ENCODE peak calls at places on chromosome 6, in five cellular contexts. S is trophoblast cell, C is IMR-90, L is neuronal stem cell, R is astrocyte. G is an unnamed sample. For H3K4me1, the result is how much of the 10 kb centered on the place peaks cover.

GRCh38 chr6:83169511-83169910 is 23.6 kb downstream of the PGM3 start:
- DNase-seq in L (no peak), R (peak), S (no peak), C (no peak), G (no peak)

GRCh38 chr6:166656269-166657206 is 29.5 kb upstream of the RPS6KA2 start:
- DNase-seq in R (no peak), S (no peak), C (peak), L (no peak), G (no peak)

GRCh38 chr6:149237464-149237863 is 80.0 kb upstream of the TAB2 start:
- DNase-seq in S (no peak), C (no peak), L (no peak), R (no peak), G (no peak)

GRCh38 chr6:141580988-141581387 is 551.7 kb upstream of the GJE1 start:
- DNase-seq in S (no peak), L (no peak), C (peak), R (peak), G (no peak)

GRCh38 chr6:160792711-160793110 is 90.7 kb downstream of the PLG start:
- DNase-seq in L (no peak), R (no peak), C (no peak), S (peak), G (no peak)

GRCh38 chr6:51045548-51045947 is 226.9 kb downstream of the TFAP2B start:
- DNase-seq in R (no peak), C (no peak), L (no peak), S (no peak), G (peak)

GRCh38 chr6:20870493-20870892 is 336.2 kb downstream of the CDKAL1 start:
- DNase-seq in C (no peak), L (no peak), R (no peak), S (no peak), G (no peak)

GRCh38 chr6:147738516-147739187 is 230.2 kb downstream of the SAMD5 start:
- DNase-seq in S (peak), C (peak), L (no peak), R (peak), G (no peak)

GRCh38 chr6:145960918-145961604 is 3.1 kb downstream of the SHPRH start:
- DNase-seq in S (no peak), R (peak), L (no peak), C (peak), G (no peak)

GRCh38 chr6:139135578-139136545 is 982 bp downstream of the HECA start:
- DNase-seq in R (no peak), S (peak), L (no peak), C (peak), G (no peak)

GRCh38 chr6:165968409-165968807 is 199.2 kb downstream of the TBXT start:
- DNase-seq in S (no peak), R (no peak), L (no peak), C (peak), G (no peak)

GRCh38 chr6:21305827-21306469 is 287.6 kb upstream of the SOX4 start:
- DNase-seq in C (peak), R (peak), L (no peak), S (no peak), G (no peak)

GRCh38 chr6:154882107-154882506 is 113.0 kb upstream of the TIAM2 start:
- DNase-seq in C (peak), R (peak), L (no peak), S (no peak), G (peak)

GRCh38 chr6:157066781-157067491 is 256.4 kb downstream of the TMEM242 start:
- DNase-seq in L (no peak), S (no peak), C (peak), R (no peak), G (no peak)

GRCh38 chr6:164108092-164108491 is 693.6 kb downstream of the QKI start:
- DNase-seq in L (no peak), C (no peak), S (no peak), R (peak), G (no peak)

GRCh38 chr6:44472250-44472945 is 84.9 kb downstream of the CDC5L start:
- DNase-seq in R (no peak), L (no peak), C (no peak), S (peak), G (no peak)

GRCh38 chr6:79630883-79631799 is at the start of gene SH3BGRL2:
- DNase-seq in R (peak), S (peak), C (peak), L (peak), G (no peak)

GRCh38 chr6:115474443-115475041 is 586.1 kb downstream of the FRK start:
- DNase-seq in C (no peak), L (no peak), R (no peak), S (no peak), G (no peak)
- H3K27ac ChIP-seq in C (no peak), L (no peak), R (no peak), S (no peak), G (no peak)

GRCh38 chr6:26312096-26312463 is 52.9 kb upstream of the BTN3A2 start:
- DNase-seq in R (no peak), L (no peak), C (no peak), S (no peak), G (no peak)

GRCh38 chr6:26311012-26311384 is 54.0 kb upstream of the BTN3A2 start:
- DNase-seq in C (peak), R (peak), S (no peak), L (no peak), G (no peak)

GRCh38 chr6:26312501-26313390 is 52.3 kb upstream of the BTN3A2 start:
- DNase-seq in S (peak), R (peak), L (peak), C (peak), G (peak)

GRCh38 chr6:26309731-26310142 is 55.3 kb upstream of the BTN3A2 start:
- DNase-seq in C (peak), R (peak), S (no peak), L (no peak), G (peak)

DNA sequence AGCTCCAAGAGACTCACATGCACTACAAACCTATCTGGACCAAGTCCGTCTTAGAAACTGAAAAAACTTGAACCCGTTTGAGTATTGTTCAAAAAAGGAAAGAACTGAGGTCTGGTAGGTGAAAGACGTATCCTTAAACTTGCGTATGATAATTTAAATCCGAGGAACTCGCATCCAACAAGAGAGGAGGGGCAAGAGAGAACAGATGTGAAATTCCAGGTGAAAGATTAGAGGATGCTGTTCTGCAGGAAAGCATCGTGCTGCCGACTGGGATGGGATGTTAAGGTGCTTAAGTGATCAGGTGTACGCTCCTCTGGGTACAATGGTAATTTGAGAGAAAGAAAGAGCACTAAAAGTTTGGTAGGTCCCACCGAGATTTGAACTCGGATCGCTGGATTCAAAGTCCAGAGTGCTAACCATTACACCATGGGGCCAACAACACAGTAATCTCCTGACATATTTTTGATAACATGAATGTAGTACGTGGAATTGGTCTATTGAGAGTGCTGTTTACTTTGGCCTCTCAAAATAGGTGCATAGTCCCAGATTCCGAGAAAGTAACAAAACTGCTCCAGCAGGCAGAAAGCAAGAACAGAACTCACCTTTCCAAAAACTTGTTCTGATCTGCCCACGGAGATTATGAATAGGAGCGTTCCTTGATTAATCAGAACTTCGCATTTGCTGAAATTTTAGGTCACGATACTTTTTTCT is 53.5 kb upstream of the BTN3A2 start:
- DNase-seq in S (peak), R (peak), C (peak), L (no peak), G (peak)
- H3K4me1 ChIP-seq in S (under half), R (under half), C (under half), L (under half), G (under half)

DNA sequence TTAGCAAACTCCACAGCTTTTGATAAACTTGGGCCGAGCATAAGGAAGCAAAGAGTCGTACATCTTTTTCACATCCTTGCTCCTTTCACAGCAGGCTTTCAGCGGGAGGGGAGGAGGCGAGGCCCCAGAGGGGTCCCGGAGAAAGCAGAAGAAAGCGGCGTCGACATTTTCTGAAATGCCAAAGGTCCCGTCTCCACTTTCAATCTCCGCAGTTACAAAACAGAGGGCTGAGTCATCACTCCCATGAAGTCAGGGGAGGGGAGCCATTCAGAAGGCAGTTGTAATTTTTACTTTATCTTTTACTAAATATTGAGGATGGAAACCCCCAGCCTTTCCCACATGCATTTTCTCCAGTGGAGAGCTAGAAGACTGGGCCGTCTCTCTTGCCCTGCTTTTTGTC is 174.2 kb upstream of the THBS2 start:
- DNase-seq in R (peak), C (peak), L (peak), S (peak), G (no peak)
- H2AFZ ChIP-seq in R (peak), C (peak), L (peak), S (no peak), G (no peak)

GRCh38 chr6:30497714-30498113 is 8.4 kb downstream of the HLA-E start:
- DNase-seq in C (no peak), R (no peak), L (no peak), S (no peak), G (no peak)

GRCh38 chr6:30495993-30496392 is 6.7 kb downstream of the HLA-E start:
- DNase-seq in R (no peak), C (no peak), L (no peak), S (no peak), G (no peak)

DNA sequence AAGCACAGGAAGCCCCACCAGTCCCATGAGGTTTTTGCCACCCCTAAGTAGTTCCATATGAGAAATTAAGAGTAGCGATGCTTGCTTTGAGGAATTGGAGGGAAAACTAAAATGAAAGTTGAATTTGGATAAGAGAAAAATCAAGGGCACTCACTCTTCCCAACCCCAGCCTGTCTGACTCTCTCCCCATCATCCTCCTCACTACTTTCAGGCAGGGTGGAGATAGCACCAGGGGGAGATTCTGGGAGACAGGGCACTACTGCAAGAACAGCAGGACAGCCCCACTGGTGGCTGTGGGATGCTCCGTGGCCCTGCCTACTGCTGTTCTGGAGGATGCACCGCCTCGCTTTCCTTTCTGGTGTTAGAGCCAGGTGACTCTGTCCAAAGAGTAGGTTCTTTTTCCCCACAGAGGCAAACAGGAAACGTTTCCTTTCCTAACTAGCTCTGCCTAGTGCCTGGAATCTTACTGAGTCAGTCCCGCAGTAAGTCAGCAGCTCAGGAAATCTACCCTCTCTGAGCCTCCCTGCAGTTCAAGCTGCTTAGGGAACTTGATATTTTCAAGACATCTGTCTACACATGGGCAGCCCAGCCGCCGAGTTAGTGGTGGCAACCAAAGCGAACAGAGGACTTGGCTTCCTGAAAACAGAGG is 11.2 kb downstream of the HLA-E start:
- DNase-seq in C (peak), L (no peak), R (no peak), S (no peak), G (no peak)
- H3K27ac ChIP-seq in C (no peak), L (no peak), R (no peak), S (no peak), G (no peak)

DNA sequence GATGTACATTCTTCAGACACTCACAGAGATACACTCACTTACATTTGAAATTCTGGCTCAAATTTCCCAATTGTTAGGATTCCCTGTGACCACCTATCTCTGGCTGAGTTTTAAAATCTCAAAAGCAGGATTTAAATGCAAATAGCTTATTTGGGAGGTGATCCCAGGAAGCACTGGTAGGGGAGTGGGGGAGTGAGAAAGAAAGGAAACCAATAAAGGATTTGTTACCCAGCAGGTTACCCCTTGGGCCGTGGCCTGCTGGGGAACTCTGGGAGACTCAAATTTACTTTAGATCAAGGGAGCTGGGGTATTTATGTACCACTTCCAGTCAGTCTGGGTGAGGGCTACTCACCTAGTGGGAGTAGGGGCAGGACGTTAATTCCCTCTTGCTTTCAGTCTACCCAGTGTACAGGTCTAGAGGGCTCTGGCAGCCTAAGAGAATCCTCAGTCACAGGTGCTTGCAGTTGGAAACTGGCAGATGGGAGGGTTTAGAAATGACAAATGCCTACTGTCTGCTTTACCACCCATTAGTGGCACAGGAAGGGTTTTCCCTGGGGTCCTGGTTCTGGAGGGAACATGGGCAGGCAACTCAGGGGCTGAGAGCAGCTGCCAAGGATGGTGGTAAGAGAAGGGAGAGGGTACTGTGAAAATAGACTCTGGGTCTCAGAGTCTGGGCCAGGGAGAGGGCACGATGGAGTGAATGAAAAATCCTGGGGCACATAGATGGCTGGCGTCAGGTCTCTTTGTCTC is 103.7 kb downstream of the TCP11 start:
- DNase-seq in C (no peak), L (no peak), R (no peak), S (no peak), G (no peak)
- H3K4me1 ChIP-seq in C (under half), L (under half), R (under half), S (under half), G (under half)

GRCh38 chr6:85390105-85390728 is 59.7 kb upstream of the NT5E start:
- DNase-seq in R (peak), S (no peak), L (no peak), C (peak), G (no peak)
- H2AFZ ChIP-seq in R (no peak), S (no peak), L (no peak), C (peak), G (no peak)

GRCh38 chr6:126148853-126149252 is 162.5 kb downstream of the TRMT11 start:
- DNase-seq in L (no peak), S (no peak), C (no peak), R (no peak), G (no peak)

GRCh38 chr6:126153661-126154060 is 167.3 kb downstream of the TRMT11 start:
- DNase-seq in C (peak), R (peak), S (no peak), L (no peak), G (no peak)

GRCh38 chr6:126156973-126157372 is 170.6 kb downstream of the TRMT11 start:
- DNase-seq in C (no peak), L (no peak), S (no peak), R (no peak), G (no peak)

GRCh38 chr6:126147416-126147815 is 161.1 kb downstream of the TRMT11 start:
- DNase-seq in R (peak), S (no peak), L (no peak), C (no peak), G (no peak)

GRCh38 chr6:126152346-126152745 is 166.0 kb downstream of the TRMT11 start:
- DNase-seq in R (no peak), S (no peak), L (no peak), C (no peak), G (no peak)
- H3K27ac ChIP-seq in R (no peak), S (no peak), L (no peak), C (no peak), G (no peak)

GRCh38 chr6:89952361-89952680 is 58.1 kb downstream of the GJA10 start:
- DNase-seq in L (no peak), C (no peak), R (no peak), S (no peak), G (no peak)

GRCh38 chr6:89952696-89953095 is 58.4 kb downstream of the GJA10 start:
- DNase-seq in L (no peak), C (peak), S (no peak), R (peak), G (peak)

GRCh38 chr6:89954721-89955148 is 60.5 kb downstream of the GJA10 start:
- DNase-seq in C (peak), S (peak), R (no peak), L (no peak), G (no peak)

GRCh38 chr6:89955364-89955763 is 61.1 kb downstream of the GJA10 start:
- DNase-seq in L (no peak), C (no peak), S (no peak), R (no peak), G (no peak)

DNA sequence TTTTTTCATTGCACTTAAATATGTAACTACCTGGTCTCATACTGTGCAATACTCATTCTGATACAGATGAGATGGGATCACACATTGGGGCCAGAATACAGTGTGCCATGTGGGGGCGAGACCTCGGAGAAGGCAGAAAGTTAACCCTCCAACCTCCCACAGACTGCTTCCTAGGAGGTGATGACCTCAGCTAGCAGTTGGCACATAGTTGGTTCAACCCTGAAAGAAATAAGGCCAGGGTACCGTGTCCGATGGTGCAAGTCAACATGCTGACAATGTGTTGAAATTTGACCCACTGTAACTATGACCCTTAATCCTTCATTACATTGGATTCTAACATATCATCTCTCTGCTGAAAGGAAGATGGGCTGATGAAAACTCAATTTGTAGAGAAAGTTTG is 61.9 kb downstream of the GJA10 start:
- DNase-seq in R (no peak), C (no peak), L (no peak), S (no peak), G (no peak)
- H3K4me1 ChIP-seq in R (under half), C (under half), L (under half), S (under half), G (under half)

DNA sequence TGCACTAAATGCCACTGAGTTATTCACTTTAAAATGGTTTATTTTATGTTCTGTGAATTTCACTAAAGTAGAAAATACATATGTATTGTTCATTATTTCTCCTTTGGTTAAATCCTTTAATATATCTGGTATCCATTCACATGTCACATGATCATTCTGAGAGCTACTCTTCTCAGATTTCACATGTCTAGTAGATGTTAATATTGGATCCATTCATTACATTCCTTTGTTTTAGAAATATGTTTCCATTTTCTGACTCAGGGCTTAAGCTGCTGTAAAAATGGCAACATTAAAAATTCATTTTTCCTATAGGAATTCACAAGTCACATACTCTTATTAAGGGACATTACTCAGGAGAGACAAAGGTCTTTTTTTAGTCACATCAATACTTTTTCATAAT is 205.4 kb downstream of the ZFAND3 start:
- DNase-seq in C (peak), L (no peak), R (no peak), S (no peak), G (no peak)
- H2AFZ ChIP-seq in C (no peak), L (no peak), R (no peak), S (no peak), G (no peak)

GRCh38 chr6:42781811-42782688 is at the start of gene BICRAL:
- DNase-seq in L (peak), C (peak), R (peak), S (no peak), G (no peak)
- H3K27ac ChIP-seq in L (peak), C (peak), R (peak), S (peak), G (peak)

G was measured in keratinocyte.